ENCODE peak calls at places on chromosomes 13 and 19, in six cellular contexts. N is NCI-H526 treated with DMSO at 0.1 percent for 48 hours; J is stimulated activated naive B cell treated with anti-CD40 and anti-IgM and Interleukin-4, amounts not matched to agents 10 μg/mL and 1 μg/mL and 100 μg/mL, for 72 hours; H is Calu3; K is fibroblast of mammary gland; B is iris pigment epithelial cell. E is an unnamed sample.
A peak's percentile ranks its signal among the peaks of the same experiment; 100 is the strongest.

GRCh38 chr19:1336079-1336684 is 47.5 kb upstream of the NDUFS7 start:
- DNase-seq in N (no peak), J (no peak), H (no peak), K (no peak), B (no peak), E (no peak)

GRCh38 chr19:57465680-57466381 is 8.9 kb upstream of the VN1R1 start:
- DNase-seq in N (no peak), J (no peak), H (peak; percentile 17), K (peak; percentile 32), B (peak; percentile 3), E (no peak)

GRCh38 chr13:104984296-104984818 is 1551.1 kb downstream of the EFNB2 start:
- DNase-seq in N (no peak), J (peak; percentile 20), H (no peak), K (no peak), B (peak; percentile 84), E (no peak)

GRCh38 chr19:19337120-19337519 is 16.5 kb downstream of the MAU2 start:
- DNase-seq in N (no peak), J (no peak), H (no peak), K (no peak), B (no peak), E (no peak)

GRCh38 chr19:8194528-8195275 is 14.5 kb upstream of the CERS4 start:
- DNase-seq in N (no peak), J (peak; percentile 41), H (no peak), K (no peak), B (no peak), E (peak; percentile 30)

GRCh38 chr13:111047326-111047725 is 67.8 kb upstream of the ARHGEF7 start:
- DNase-seq in N (no peak), J (no peak), H (no peak), K (no peak), B (no peak), E (no peak)

GRCh38 chr13:59103004-59103768 is 1060.5 kb downstream of the DIAPH3 start:
- DNase-seq in N (no peak), J (no peak), H (no peak), K (peak; percentile 29), B (peak; percentile 88), E (no peak)

GRCh38 chr13:65964672-65965071 is 1265.5 kb downstream of the PCDH9 start:
- DNase-seq in N (no peak), J (no peak), H (no peak), K (peak; percentile 22), B (peak; percentile 15), E (no peak)

GRCh38 chr19:58291943-58292342 is 13.2 kb downstream of the ZNF8 start:
- DNase-seq in N (no peak), J (no peak), H (no peak), K (no peak), B (no peak), E (no peak)

GRCh38 chr13:40664100-40665060 is 2.1 kb downstream of the FOXO1 start:
- DNase-seq in N (no peak), J (peak; percentile 73), H (peak; percentile 70), K (no peak), B (peak; percentile 58), E (peak; percentile 87)

GRCh38 chr19:22634450-22634827 is 315 bp downstream of the ZNF492 start:
- DNase-seq in N (no peak), J (no peak), H (no peak), K (no peak), B (no peak), E (no peak)

GRCh38 chr13:104577029-104577820 is 1511.0 kb upstream of the SLC10A2 start:
- DNase-seq in N (no peak), J (no peak), H (no peak), K (peak; percentile 1), B (peak; percentile 44), E (no peak)

GRCh38 chr19:10290876-10291553 is 1.3 kb downstream of the ICAM5 start:
- DNase-seq in N (no peak), J (peak; percentile 37), H (peak; percentile 55), K (no peak), B (peak; percentile 41), E (peak; percentile 77)

GRCh38 chr19:18419699-18420460 is 682 bp downstream of the SSBP4 start:
- DNase-seq in N (no peak), J (no peak), H (no peak), K (no peak), B (no peak), E (peak; percentile 74)

E was measured in colonic mucosa.